ENCODE peak calls at places on chromosomes 7 and 10, in seven cellular contexts. F is 8988T; H is DMS 273 treated with DMSO at 0.1 percent for 48 hours; O is HTR-8/SVneo; M is activated naive CD4-positive, alpha-beta T cell treated with anti-CD3 and anti-CD28 coated beads for 36 hours; N is cardiac muscle cell; Q is heart right ventricle. B is an unnamed sample.

GRCh38 chr7:134695321-134695860 is 48.7 kb downstream of the BPGM start:
- DNase-seq in F (no peak), H (no peak), O (no peak), M (no peak), N (peak), Q (no peak), B (no peak)

GRCh38 chr7:26784118-26784517 is 80.3 kb downstream of the SKAP2 start:
- DNase-seq in F (no peak), H (no peak), O (no peak), M (no peak), N (no peak), Q (no peak), B (no peak)

GRCh38 chr10:26214004-26214403 is 2.6 kb upstream of the GAD2 start:
- DNase-seq in F (no peak), H (no peak), O (no peak), M (no peak), N (no peak), Q (no peak), B (no peak)

GRCh38 chr10:9951481-9952257 is 1066.0 kb upstream of the CELF2 start:
- DNase-seq in F (no peak), H (no peak), O (no peak), M (no peak), N (peak), Q (no peak), B (no peak)

GRCh38 chr7:105769951-105770628 is 106.3 kb downstream of the ATXN7L1 start:
- DNase-seq in F (no peak), H (no peak), O (peak), M (peak), N (no peak), Q (no peak), B (no peak)

GRCh38 chr7:30226593-30227268 is 57.7 kb upstream of the ZNRF2 start:
- DNase-seq in F (no peak), H (peak), O (no peak), M (no peak), N (no peak), Q (no peak), B (no peak)

GRCh38 chr7:137642031-137642430 is 204.7 kb downstream of the DGKI start:
- DNase-seq in F (no peak), H (no peak), O (no peak), M (no peak), N (no peak), Q (no peak), B (no peak)

GRCh38 chr10:116521424-116522305 is 24.1 kb upstream of the PNLIP start:
- DNase-seq in F (no peak), H (no peak), O (peak), M (peak), N (peak), Q (no peak), B (no peak)

GRCh38 chr10:119370046-119370770 is 162.8 kb downstream of the GRK5 start:
- DNase-seq in F (no peak), H (no peak), O (no peak), M (peak), N (peak), Q (no peak), B (peak)

GRCh38 chr10:92506336-92506735 is 67.6 kb downstream of the IDE start:
- DNase-seq in F (no peak), H (no peak), O (no peak), M (no peak), N (no peak), Q (no peak), B (no peak)

B was measured in heart left ventricle.